ENCODE peak calls at places on chromosomes 5 and 9, in four cellular contexts. X is astrocyte of the hippocampus; G is stimulated activated CD4-positive, alpha-beta T cell treated with anti-CD3 and anti-CD28 coated beads, Interleukin-1b, Interleukin-23, amount 100 ng/mL, for 1 hour; P is NCI-H446. A is an unnamed sample.

GRCh38 chr9:4145482-4145881 is 154.4 kb downstream of the GLIS3 start:
- DNase-seq in P (no peak), X (no peak), G (no peak), A (no peak)

GRCh38 chr9:137680445-137681358 is 61.9 kb downstream of the EHMT1 start:
- DNase-seq in G (no peak), X (no peak), P (no peak), A (no peak)

GRCh38 chr9:134459573-134459972 is 133.3 kb downstream of the RXRA start:
- DNase-seq in P (no peak), X (no peak), G (no peak), A (no peak)

GRCh38 chr9:87479801-87480201 is 17.9 kb upstream of the DAPK1 start:
- DNase-seq in G (no peak), P (no peak), X (peak), A (no peak)

GRCh38 chr5:128681096-128681495 is 143.1 kb upstream of the FBN2 start:
- DNase-seq in G (no peak), X (peak), P (no peak), A (no peak)

GRCh38 chr9:135353935-135354334 is 125.6 kb upstream of the PPP1R26 start:
- DNase-seq in X (no peak), G (no peak), P (no peak), A (no peak)

GRCh38 chr5:27708579-27708978 is 670.2 kb upstream of the CDH9 start:
- DNase-seq in X (peak), G (no peak), P (no peak), A (no peak)

GRCh38 chr9:113131689-113132151 is 19.1 kb upstream of the SLC31A2 start:
- DNase-seq in G (no peak), P (no peak), X (peak), A (no peak)

GRCh38 chr5:143108498-143109128 is 294.9 kb downstream of the NR3C1 start:
- DNase-seq in X (peak), P (peak), G (no peak), A (no peak)

GRCh38 chr5:1057841-1058548 is 49.4 kb downstream of the NKD2 start:
- DNase-seq in P (no peak), G (no peak), X (no peak), A (no peak)

GRCh38 chr5:173153842-173154241 is 9.5 kb downstream of the BNIP1 start:
- DNase-seq in X (no peak), P (no peak), G (no peak), A (no peak)

GRCh38 chr9:87357600-87357999 is 140.1 kb upstream of the DAPK1 start:
- DNase-seq in G (no peak), X (no peak), P (no peak), A (no peak)

GRCh38 chr5:140175367-140176027 is 509 bp downstream of the CYSTM1 start:
- DNase-seq in P (peak), G (peak), X (peak), A (no peak)

GRCh38 chr5:179348833-179349232 is 3.6 kb upstream of the ADAMTS2 start:
- DNase-seq in G (no peak), X (no peak), P (no peak), A (no peak)

GRCh38 chr5:56099346-56099745 is 104.6 kb upstream of the IL6ST start:
- DNase-seq in X (peak), G (no peak), P (no peak), A (no peak)

A was measured in cerebellar nuclear complex.